ENCODE peak calls at places on chromosomes 12 and 14, in five cellular contexts. U is mesendoderm, I is neural progenitor cell, Z is fibroblast of lung, C is GM12878. H is an unnamed sample.

GRCh38 chr12:100159391-100160104 is 16.9 kb upstream of the BLTP3B start:
- DNase-seq in U (no peak), I (no peak), Z (no peak), C (no peak), H (no peak)

GRCh38 chr12:91040356-91040755 is 17.5 kb downstream of the KERA start:
- DNase-seq in U (no peak), I (no peak), Z (peak), C (no peak), H (no peak)

GRCh38 chr12:115341442-115341841 is 657.5 kb upstream of the TBX3 start:
- DNase-seq in U (peak), I (no peak), Z (peak), C (no peak), H (no peak)

GRCh38 chr12:116881325-116881866 is at the start of gene HRK:
- DNase-seq in U (peak), I (no peak), Z (no peak), C (no peak), H (peak)

GRCh38 chr14:54219281-54220121 is 177.3 kb upstream of the CDKN3 start:
- DNase-seq in U (peak), I (peak), Z (no peak), C (no peak), H (peak)

GRCh38 chr12:5432011-5432400 is at the start of gene NTF3:
- DNase-seq in U (peak), I (peak), Z (peak), C (no peak), H (peak)

GRCh38 chr12:46774011-46774633 is 51.7 kb downstream of the SLC38A4 start:
- DNase-seq in U (no peak), I (no peak), Z (peak), C (no peak), H (no peak)

GRCh38 chr14:63205281-63205575 is 985 bp downstream of the RHOJ start:
- DNase-seq in U (no peak), I (no peak), Z (peak), C (no peak), H (no peak)

GRCh38 chr14:59081680-59082079 is 106.8 kb upstream of the DAAM1 start:
- DNase-seq in U (no peak), I (no peak), Z (peak), C (no peak), H (no peak)

GRCh38 chr14:69672372-69672771 is 61.0 kb downstream of the SUSD6 start:
- DNase-seq in U (no peak), I (no peak), Z (no peak), C (no peak), H (no peak)

GRCh38 chr12:71312767-71313375 is 126.7 kb upstream of the LGR5 start:
- DNase-seq in U (peak), I (no peak), Z (peak), C (no peak), H (no peak)

GRCh38 chr12:112711026-112711425 is 80.5 kb upstream of the RPH3A start:
- DNase-seq in U (no peak), I (peak), Z (no peak), C (no peak), H (no peak)

GRCh38 chr12:112705037-112705632 is 86.4 kb upstream of the RPH3A start:
- DNase-seq in U (peak), I (peak), Z (no peak), C (no peak), H (no peak)
- H3K9ac ChIP-seq in U (no peak), I (no peak), Z (no peak), C (no peak), H (no peak)

GRCh38 chr12:93316623-93316971 is 61.1 kb upstream of the NUDT4 start:
- DNase-seq in U (no peak), I (no peak), Z (no peak), C (no peak), H (no peak)

GRCh38 chr12:93317227-93317626 is 60.5 kb upstream of the NUDT4 start:
- DNase-seq in U (peak), I (no peak), Z (no peak), C (no peak), H (no peak)

GRCh38 chr12:93322784-93323183 is 54.9 kb upstream of the NUDT4 start:
- DNase-seq in U (peak), I (no peak), Z (no peak), C (no peak), H (no peak)

GRCh38 chr12:93318720-93319522 is 58.8 kb upstream of the NUDT4 start:
- DNase-seq in U (no peak), I (peak), Z (peak), C (no peak), H (no peak)

DNA sequence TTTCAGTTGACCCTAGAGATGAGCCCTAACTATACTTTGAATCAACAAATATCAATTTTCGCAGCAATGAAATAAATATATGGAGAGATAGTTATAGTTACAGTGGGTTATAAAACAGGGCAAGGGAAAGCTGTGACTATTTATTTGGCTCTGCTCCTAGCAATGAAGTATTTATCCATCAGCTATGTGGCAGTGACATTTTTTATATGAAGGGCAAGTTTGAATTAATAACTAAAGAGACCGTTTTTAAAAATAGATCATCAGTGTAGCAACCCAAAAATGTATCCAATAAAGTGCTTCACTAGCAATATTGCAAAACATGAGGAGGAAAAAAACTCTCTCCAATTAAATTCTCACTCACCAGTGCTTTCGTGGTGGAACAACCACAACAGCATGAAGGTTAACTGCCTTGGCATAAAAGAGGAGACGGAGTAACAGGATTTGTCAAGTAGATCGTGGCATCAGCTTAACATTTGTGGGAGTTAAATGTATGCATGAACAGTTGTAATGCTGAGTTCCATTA is 58.1 kb upstream of the NUDT4 start:
- DNase-seq in U (no peak), I (no peak), Z (peak), C (no peak), H (no peak)
- H3K9ac ChIP-seq in U (no peak), I (no peak), Z (no peak), C (no peak), H (no peak)

GRCh38 chr12:24304285-24304684 is 354.8 kb upstream of the SOX5 start:
- DNase-seq in U (no peak), I (no peak), Z (no peak), C (no peak), H (no peak)
- H3K9ac ChIP-seq in U (no peak), I (no peak), Z (no peak), C (no peak), H (no peak)

GRCh38 chr12:29581641-29582040 is 84.2 kb upstream of the OVCH1 start:
- DNase-seq in U (no peak), I (no peak), Z (peak), C (no peak), H (no peak)

GRCh38 chr12:29578731-29579130 is 81.2 kb upstream of the OVCH1 start:
- DNase-seq in U (no peak), I (no peak), Z (no peak), C (no peak), H (no peak)

GRCh38 chr12:29582677-29583076 is 85.2 kb upstream of the OVCH1 start:
- DNase-seq in U (no peak), I (no peak), Z (peak), C (no peak), H (no peak)

GRCh38 chr12:29582156-29582555 is 84.7 kb upstream of the OVCH1 start:
- DNase-seq in U (no peak), I (no peak), Z (no peak), C (no peak), H (no peak)

DNA sequence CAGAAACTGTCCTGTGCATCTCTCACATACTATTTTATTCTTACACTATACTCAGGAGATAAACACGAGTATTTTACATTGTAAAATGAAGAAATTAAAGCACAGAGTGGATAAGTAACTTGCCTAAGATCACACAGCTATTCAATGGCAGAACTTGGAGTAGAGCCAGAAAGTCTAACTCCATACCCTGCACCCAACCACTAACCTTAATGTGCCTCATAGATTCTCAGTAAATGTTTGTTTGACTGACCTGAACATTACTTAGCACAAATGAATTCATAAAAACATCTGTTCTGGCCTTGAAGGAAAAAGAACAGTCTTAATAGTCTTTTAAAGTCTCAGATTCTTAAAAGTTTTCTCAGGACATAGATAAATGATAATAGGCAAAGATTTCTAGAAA is 83.5 kb upstream of the OVCH1 start:
- DNase-seq in U (no peak), I (no peak), Z (no peak), C (no peak), H (no peak)
- H3K9ac ChIP-seq in U (no peak), I (no peak), Z (no peak), C (no peak), H (no peak)

H was measured in H9.